ENCODE peak calls at places on chromosomes 5 and 9, in nine cellular contexts. L is A549; Q is Peyer's patch; T is body of pancreas; Z is cardiac muscle cell; M is upper lobe of right lung; A is breast epithelium; F is CD8-positive, alpha-beta T cell; J is GM23338. N is an unnamed sample.

GRCh38 chr5:143741418-143741817 is 70.5 kb upstream of the HMHB1 start:
- DNase-seq in L (no peak), Q (no peak), T (no peak), Z (no peak), M (no peak), A (no peak), F (no peak), J (no peak), N (no peak)

GRCh38 chr9:114804504-114804903 is 1.3 kb downstream of the TNFSF15 start:
- DNase-seq in L (peak; percentile 73), Q (no peak), T (peak; percentile 54), Z (no peak), M (no peak), A (no peak), F (no peak), J (no peak), N (peak; percentile 39)

GRCh38 chr5:1378866-1379659 is 34.2 kb upstream of the CLPTM1L start:
- DNase-seq in L (no peak), Q (no peak), T (no peak), Z (no peak), M (no peak), A (no peak), F (no peak), J (no peak), N (no peak)

GRCh38 chr5:129771058-129771838 is 23.4 kb downstream of the MINAR2 start:
- DNase-seq in L (peak; percentile 52), Q (peak; percentile 16), T (peak; percentile 62), Z (peak; percentile 80), M (no peak), A (no peak), F (peak; percentile 50), J (peak; percentile 86), N (no peak)

GRCh38 chr5:157252741-157253465 is 13.0 kb upstream of the CYFIP2 start:
- DNase-seq in L (no peak), Q (peak; percentile 57), T (no peak), Z (no peak), M (no peak), A (no peak), F (peak; percentile 72), J (no peak), N (no peak)

GRCh38 chr5:15133456-15133965 is 261.9 kb upstream of the ANKH start:
- DNase-seq in L (no peak), Q (no peak), T (no peak), Z (no peak), M (no peak), A (no peak), F (no peak), J (no peak), N (no peak)

GRCh38 chr9:36164989-36165388 is 4.2 kb upstream of the CCIN start:
- DNase-seq in L (no peak), Q (no peak), T (no peak), Z (no peak), M (no peak), A (no peak), F (no peak), J (no peak), N (no peak)

GRCh38 chr9:38360880-38361836 is 31.3 kb upstream of the ALDH1B1 start:
- DNase-seq in L (no peak), Q (no peak), T (no peak), Z (peak; percentile 49), M (no peak), A (no peak), F (no peak), J (no peak), N (no peak)

GRCh38 chr5:10981927-10982326 is 220.9 kb upstream of the DAP start:
- DNase-seq in L (no peak), Q (no peak), T (no peak), Z (no peak), M (no peak), A (no peak), F (no peak), J (no peak), N (no peak)

GRCh38 chr9:120710110-120710981 is 3.9 kb downstream of the MEGF9 start:
- DNase-seq in L (peak; percentile 74), Q (peak; percentile 35), T (peak; percentile 56), Z (no peak), M (no peak), A (no peak), F (no peak), J (peak; percentile 23), N (no peak)

GRCh38 chr9:112516769-112517168 is 30.1 kb downstream of the KIAA1958 start:
- DNase-seq in L (no peak), Q (no peak), T (no peak), Z (no peak), M (no peak), A (no peak), F (no peak), J (no peak), N (no peak)

GRCh38 chr5:34022131-34022705 is 14.4 kb upstream of the AMACR start:
- DNase-seq in L (no peak), Q (no peak), T (no peak), Z (no peak), M (no peak), A (no peak), F (no peak), J (no peak), N (no peak)

GRCh38 chr9:32706004-32706749 is 70.7 kb upstream of the TAF1L start:
- DNase-seq in L (no peak), Q (no peak), T (no peak), Z (no peak), M (no peak), A (no peak), F (no peak), J (peak; percentile 49), N (no peak)

GRCh38 chr5:73783823-73784222 is 157.8 kb downstream of the ARHGEF28 start:
- DNase-seq in L (peak; percentile 37), Q (no peak), T (no peak), Z (no peak), M (no peak), A (no peak), F (no peak), J (no peak), N (no peak)
- TF ChIP-seq CTCF in L (peak; percentile 57), Q (no peak), T (peak; percentile 23), Z (peak; percentile 41), M (peak; percentile 43), A (no peak), F (no peak), J (no peak), N (no peak)

GRCh38 chr5:177310332-177310731 is 1.4 kb downstream of the MXD3 start:
- DNase-seq in L (no peak), Q (no peak), T (no peak), Z (no peak), M (no peak), A (peak; percentile 48), F (no peak), J (no peak), N (no peak)
- H3K4me1 ChIP-seq in L (peaks cover 27% of the 10 kb centered on the region), Q (peaks cover 6% of the 10 kb centered on the region), T (peaks cover 67% of the 10 kb centered on the region), Z (no peaks in the 10 kb centered on the region), M (peaks cover 42% of the 10 kb centered on the region), A (peaks cover 13% of the 10 kb centered on the region), F (peaks cover 40% of the 10 kb centered on the region), J (peaks cover 12% of the 10 kb centered on the region), N (peaks cover 79% of the 10 kb centered on the region)

GRCh38 chr5:180990086-180990888 is 1.6 kb downstream of the BTNL3 start:
- DNase-seq in L (no peak), Q (no peak), T (no peak), Z (no peak), M (no peak), A (no peak), F (no peak), J (no peak), N (no peak)
- TF ChIP-seq CTCF in L (no peak), Q (no peak), T (no peak), Z (no peak), M (no peak), A (no peak), F (no peak), J (no peak), N (no peak)

GRCh38 chr9:126335837-126336236 is 9.2 kb downstream of the MVB12B start:
- DNase-seq in L (no peak), Q (no peak), T (no peak), Z (no peak), M (no peak), A (no peak), F (no peak), J (peak; percentile 41), N (peak; percentile 79)

GRCh38 chr9:126338945-126339344 is 12.3 kb downstream of the MVB12B start:
- DNase-seq in L (no peak), Q (no peak), T (no peak), Z (no peak), M (no peak), A (no peak), F (peak; percentile 32), J (no peak), N (no peak)

GRCh38 chr9:126334626-126335621 is 8.3 kb downstream of the MVB12B start:
- DNase-seq in L (peak; percentile 11), Q (no peak), T (no peak), Z (no peak), M (no peak), A (no peak), F (peak; percentile 34), J (no peak), N (no peak)

GRCh38 chr9:126337690-126338426 is 11.2 kb downstream of the MVB12B start:
- DNase-seq in L (no peak), Q (no peak), T (no peak), Z (no peak), M (no peak), A (no peak), F (peak; percentile 38), J (no peak), N (peak; percentile 45)

GRCh38 chr9:126336350-126337335 is 10.0 kb downstream of the MVB12B start:
- DNase-seq in L (no peak), Q (no peak), T (no peak), Z (no peak), M (no peak), A (no peak), F (peak; percentile 39), J (no peak), N (no peak)
- H3K4me1 ChIP-seq in L (peaks cover 9% of the 10 kb centered on the region), Q (no peaks in the 10 kb centered on the region), T (peaks cover 22% of the 10 kb centered on the region), Z (peaks cover 25% of the 10 kb centered on the region), M (peaks cover 47% of the 10 kb centered on the region), A (no peaks in the 10 kb centered on the region), F (peaks cover 8% of the 10 kb centered on the region), J (peaks cover 16% of the 10 kb centered on the region), N (peaks cover 19% of the 10 kb centered on the region)

DNA sequence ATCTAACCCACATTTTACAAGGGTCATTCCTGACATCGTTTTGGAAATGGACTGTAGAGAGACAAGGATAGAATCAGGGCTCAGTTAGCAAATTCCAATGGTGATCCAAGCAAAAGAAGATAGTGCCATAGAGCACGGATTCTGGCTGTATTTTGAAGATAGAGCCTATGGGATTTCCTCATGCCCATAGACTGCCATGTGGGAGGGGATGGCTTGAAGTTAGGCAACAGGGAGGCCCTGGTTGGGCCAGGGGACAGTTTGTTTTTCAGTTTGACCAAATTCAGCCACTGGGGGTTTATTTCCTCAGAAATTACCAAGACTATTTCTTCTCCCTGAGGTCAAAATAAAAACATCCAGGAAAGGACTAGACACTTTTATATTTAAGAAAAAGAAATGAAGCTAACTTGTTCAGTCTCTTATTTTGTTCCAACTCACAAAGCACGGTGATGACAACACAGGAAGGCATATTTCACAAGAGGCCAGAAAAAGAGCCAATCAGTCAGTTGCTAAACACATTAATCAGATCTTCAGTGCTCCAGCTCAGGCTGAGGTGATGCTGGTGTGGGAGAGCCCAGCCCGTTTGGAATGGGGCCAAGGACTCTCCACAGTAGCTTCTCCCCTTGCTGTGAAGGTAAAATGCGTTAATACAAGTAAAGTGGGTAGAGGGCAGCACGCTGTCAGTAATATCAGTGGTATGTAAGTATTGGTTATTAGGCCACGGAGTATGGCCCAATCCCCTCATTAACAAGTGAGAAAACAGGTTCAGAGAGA is 4.4 kb upstream of the DCTN4 start:
- DNase-seq in L (peak; percentile 19), Q (no peak), T (peak; percentile 82), Z (peak; percentile 33), M (no peak), A (peak; percentile 72), F (no peak), J (no peak), N (no peak)
- TF ChIP-seq CTCF in L (no peak), Q (no peak), T (no peak), Z (no peak), M (no peak), A (no peak), F (no peak), J (no peak), N (no peak)

N was measured in left lung.